ENCODE peak calls at places on chromosomes 4 and X, in seven cellular contexts. G is NCI-H345, L is adrenal gland, P is germinal center, U is EH, C is GM12865, M is neural crest cell. F is an unnamed sample.

GRCh38 chr4:164614999-164615398 is 138.9 kb upstream of the SMIM31 start:
- DNase-seq in G (no peak), M (no peak), L (no peak), P (no peak), U (no peak), C (no peak), F (no peak)

GRCh38 chrX:7146703-7147430 is 645 bp upstream of the STS start:
- DNase-seq in L (no peak), M (no peak), G (no peak), P (no peak), U (no peak), C (peak), F (no peak)

GRCh38 chr4:161554372-161554990 is 609.3 kb downstream of the FSTL5 start:
- DNase-seq in C (peak), L (no peak), P (no peak), U (no peak), G (no peak), M (no peak), F (no peak)

GRCh38 chr4:76688737-76689078 is 209.2 kb downstream of the SOWAHB start:
- DNase-seq in L (no peak), U (peak), M (no peak), G (peak), P (peak), C (peak), F (no peak)

GRCh38 chrX:48942895-48943294 is 14.5 kb downstream of the OTUD5 start:
- DNase-seq in C (no peak), P (no peak), L (no peak), M (no peak), G (no peak), U (no peak), F (no peak)

GRCh38 chr4:128461300-128462103 is 173.9 kb upstream of the PGRMC2 start:
- DNase-seq in M (no peak), P (no peak), G (no peak), U (peak), L (peak), C (peak), F (no peak)

GRCh38 chrX:110118535-110118934 is 115.6 kb downstream of the TMEM164 start:
- DNase-seq in M (no peak), P (no peak), C (no peak), G (no peak), U (no peak), L (no peak), F (no peak)

GRCh38 chrX:128078545-128078944 is 26.3 kb upstream of the ACTRT1 start:
- DNase-seq in U (no peak), L (no peak), C (no peak), G (no peak), M (no peak), P (no peak), F (no peak)

GRCh38 chr4:154738426-154738825 is 5.4 kb upstream of the LRAT start:
- DNase-seq in C (no peak), P (no peak), L (no peak), U (no peak), G (no peak), M (no peak), F (no peak)

GRCh38 chr4:80189956-80190671 is 7.2 kb upstream of the PRDM8 start:
- DNase-seq in M (no peak), C (no peak), L (no peak), P (no peak), U (no peak), G (no peak), F (no peak)

GRCh38 chrX:136146614-136147319 is 566 bp upstream of the FHL1 start:
- DNase-seq in C (no peak), P (no peak), G (no peak), M (no peak), L (no peak), U (no peak), F (no peak)

GRCh38 chrX:53073115-53073581 is 9.0 kb upstream of the TSPYL2 start:
- DNase-seq in C (no peak), U (no peak), L (no peak), P (no peak), G (peak), M (no peak), F (no peak)

GRCh38 chrX:20742106-20742505 is 475.4 kb upstream of the RPS6KA3 start:
- DNase-seq in C (no peak), L (peak), M (no peak), U (peak), P (no peak), G (peak), F (no peak)

GRCh38 chr4:120682981-120683380 is 239.5 kb downstream of the PRDM5 start:
- DNase-seq in L (no peak), M (no peak), P (no peak), U (peak), C (no peak), G (no peak), F (no peak)

GRCh38 chr4:176393306-176394013 is 73.7 kb downstream of the SPCS3 start:
- DNase-seq in M (no peak), U (peak), P (no peak), C (no peak), G (no peak), L (no peak), F (no peak)

GRCh38 chr4:21790437-21791029 is 158.0 kb downstream of the KCNIP4 start:
- DNase-seq in P (no peak), C (peak), G (peak), U (peak), M (no peak), L (no peak), F (peak)

GRCh38 chrX:82945332-82945731 is 562.8 kb upstream of the POU3F4 start:
- DNase-seq in M (no peak), P (no peak), C (no peak), G (no peak), L (no peak), U (no peak), F (no peak)

GRCh38 chrX:104084534-104085277 is 8.7 kb upstream of the TMSB15C start:
- DNase-seq in P (no peak), U (no peak), C (no peak), L (no peak), G (no peak), M (no peak), F (no peak)

F was measured in KG1.